ENCODE peak calls at places on chromosomes 16 and 17, in seven cellular contexts. P, J, D, M, W, T and Z are unnamed samples.
A peak's percentile ranks its signal among the peaks of the same experiment; 100 is the strongest.

GRCh38 chr16:66926171-66926570 is 836 bp upstream of the RRAD start:
- DNase-seq in P (no peak), J (no peak), D (no peak), M (peak; percentile 65), W (no peak), T (no peak), Z (no peak)

GRCh38 chr17:339193-340061 is 13.2 kb downstream of the RPH3AL start:
- DNase-seq in P (peak; percentile 35), J (no peak), D (no peak), M (no peak), W (no peak), T (no peak), Z (no peak)

GRCh38 chr16:17275076-17275732 is 195.6 kb downstream of the XYLT1 start:
- DNase-seq in P (no peak), J (no peak), D (no peak), M (no peak), W (no peak), T (peak; percentile 23), Z (no peak)

GRCh38 chr17:81804559-81805399 is 829 bp downstream of the GCGR start:
- DNase-seq in P (peak; percentile 61), J (no peak), D (no peak), M (no peak), W (no peak), T (no peak), Z (no peak)

GRCh38 chr16:14629612-14629918 is 495 bp downstream of the PARN start:
- DNase-seq in P (peak; percentile 63), J (no peak), D (no peak), M (no peak), W (no peak), T (no peak), Z (no peak)

GRCh38 chr17:50572541-50572940 is 12.0 kb downstream of the CACNA1G start:
- DNase-seq in P (no peak), J (no peak), D (no peak), M (no peak), W (no peak), T (no peak), Z (no peak)

GRCh38 chr16:81607006-81607405 is 162.4 kb downstream of the CMIP start:
- DNase-seq in P (no peak), J (no peak), D (no peak), M (no peak), W (no peak), T (no peak), Z (no peak)

GRCh38 chr17:78474631-78475146 is 96.2 kb downstream of the PGS1 start:
- DNase-seq in P (no peak), J (peak; percentile 66), D (no peak), M (no peak), W (no peak), T (peak; percentile 94), Z (no peak)

GRCh38 chr17:13182854-13183253 is 165.0 kb upstream of the ELAC2 start:
- DNase-seq in P (peak; percentile 21), J (no peak), D (no peak), M (no peak), W (no peak), T (no peak), Z (peak; percentile 34)

GRCh38 chr16:75385507-75386152 is 47.7 kb downstream of the CFDP1 start:
- DNase-seq in P (peak; percentile 79), J (peak; percentile 55), D (peak; percentile 94), M (no peak), W (peak; percentile 79), T (peak; percentile 81), Z (peak; percentile 63)

GRCh38 chr17:29592850-29593545 is at the start of gene ANKRD13B:
- DNase-seq in P (peak; percentile 83), J (no peak), D (no peak), M (peak; percentile 82), W (no peak), T (peak; percentile 55), Z (no peak)

GRCh38 chr17:4958102-4958501 is 7.2 kb downstream of the ENO3 start:
- DNase-seq in P (no peak), J (no peak), D (no peak), M (no peak), W (no peak), T (no peak), Z (no peak)

GRCh38 chr16:66549284-66550131 is at the start of gene TK2:
- DNase-seq in P (peak; percentile 84), J (no peak), D (peak; percentile 83), M (peak; percentile 38), W (peak; percentile 43), T (peak; percentile 47), Z (no peak)

GRCh38 chr16:4624827-4625616 is 396 bp downstream of the MGRN1 start:
- DNase-seq in P (peak; percentile 86), J (peak; percentile 59), D (peak; percentile 75), M (peak; percentile 72), W (peak; percentile 8), T (peak; percentile 91), Z (no peak)

GRCh38 chr16:57185446-57185944 is 344 bp downstream of the PSME3IP1 start:
- DNase-seq in P (peak; percentile 57), J (no peak), D (peak; percentile 69), M (peak; percentile 55), W (no peak), T (no peak), Z (no peak)

GRCh38 chr17:18951941-18952842 is at the start of gene SLC5A10:
- DNase-seq in P (peak; percentile 64), J (no peak), D (no peak), M (no peak), W (no peak), T (no peak), Z (no peak)

DNA sequence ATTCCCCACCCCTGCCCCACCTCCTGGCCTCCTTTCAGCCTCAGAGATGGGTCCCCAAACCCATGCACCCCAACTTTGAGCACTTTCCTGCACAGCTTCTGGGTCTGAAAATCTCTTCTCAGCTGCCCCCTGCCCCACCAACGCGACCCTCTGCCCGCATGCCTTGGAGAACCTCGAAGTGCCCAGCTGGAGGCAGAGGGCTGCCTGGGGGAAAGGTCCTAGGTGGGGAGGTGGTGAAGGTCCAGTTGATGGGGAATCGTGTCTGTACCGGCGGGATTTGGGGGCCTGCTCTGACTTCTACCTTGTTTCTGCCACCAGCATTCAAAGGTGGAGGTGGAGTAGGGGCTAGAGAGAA is 1.3 kb downstream of the NKD1 start:
- DNase-seq in P (no peak), J (no peak), D (no peak), M (no peak), W (no peak), T (no peak), Z (no peak)
- H3K4me3 ChIP-seq in P (peak overlapping the region; percentile 68), J (no peak overlapping the region), D (no peak overlapping the region), M (no peak overlapping the region), W (no peak overlapping the region), T (no peak overlapping the region), Z (no peak overlapping the region)

GRCh38 chr17:65177901-65178300 is 40.7 kb downstream of the RGS9 start:
- DNase-seq in P (no peak), J (no peak), D (peak; percentile 59), M (no peak), W (no peak), T (peak; percentile 37), Z (no peak)

GRCh38 chr17:65176646-65177409 is 39.7 kb downstream of the RGS9 start:
- DNase-seq in P (no peak), J (no peak), D (no peak), M (no peak), W (no peak), T (no peak), Z (no peak)

GRCh38 chr17:65174974-65175373 is 37.8 kb downstream of the RGS9 start:
- DNase-seq in P (no peak), J (no peak), D (no peak), M (no peak), W (no peak), T (no peak), Z (no peak)

GRCh38 chr17:65173951-65174683 is 36.9 kb downstream of the RGS9 start:
- DNase-seq in P (no peak), J (no peak), D (no peak), M (no peak), W (no peak), T (no peak), Z (no peak)

DNA sequence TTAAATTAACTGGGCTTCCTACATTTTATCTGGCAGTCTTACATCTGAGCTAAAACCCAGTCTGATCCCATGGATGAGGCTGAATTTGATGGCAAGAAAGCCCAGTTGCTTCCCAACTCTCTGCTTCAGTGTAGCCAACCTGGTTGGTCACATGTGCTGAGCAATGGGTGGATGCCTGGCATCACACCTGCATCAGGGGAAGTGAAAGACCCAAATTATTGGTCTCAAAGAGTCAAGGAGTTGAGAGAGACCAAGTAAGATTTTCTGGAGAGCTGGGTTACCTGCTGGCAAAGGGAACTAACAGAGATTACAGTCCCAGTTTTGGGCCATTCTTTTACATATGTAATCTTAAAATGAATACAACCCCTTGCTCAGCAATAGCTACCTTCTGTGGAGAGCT is 38.8 kb downstream of the RGS9 start:
- DNase-seq in P (no peak), J (no peak), D (no peak), M (no peak), W (no peak), T (peak; percentile 18), Z (no peak)
- TF ChIP-seq CTCF in P (no peak), J (no peak), D (no peak), M (no peak), W (no peak), T (no peak), Z (no peak)

DNA sequence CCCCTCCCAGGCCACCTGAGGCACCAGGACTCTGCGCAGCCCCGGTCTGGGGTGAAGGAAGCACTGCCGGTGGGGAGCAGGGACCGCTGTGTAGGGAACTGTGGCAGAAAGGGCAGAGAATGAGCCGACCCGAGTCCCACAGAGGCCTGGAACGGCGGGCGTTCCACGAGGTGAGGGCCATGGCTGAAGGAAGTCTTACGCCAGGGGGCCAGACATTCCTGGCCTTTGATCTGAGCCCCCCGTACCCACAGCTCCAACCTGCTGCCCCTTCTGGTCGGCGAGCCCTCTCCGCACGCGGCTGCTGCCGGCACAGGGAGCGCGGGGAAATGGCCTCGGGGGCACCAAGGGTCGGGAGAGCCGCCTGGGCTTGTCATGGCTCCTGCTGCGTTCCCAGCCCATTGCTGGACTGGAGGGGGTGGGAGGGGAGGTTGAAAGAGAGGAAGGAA is 1.4 kb upstream of the WNT3 start:
- DNase-seq in P (peak; percentile 50), J (no peak), D (no peak), M (no peak), W (no peak), T (no peak), Z (no peak)
- H3K4me3 ChIP-seq in P (peak overlapping the region; percentile 79), J (no peak overlapping the region), D (no peak overlapping the region), M (no peak overlapping the region), W (no peak overlapping the region), T (no peak overlapping the region), Z (no peak overlapping the region)

GRCh38 chr17:37754363-37754762 is 9.5 kb upstream of the HNF1B start:
- DNase-seq in P (no peak), J (no peak), D (no peak), M (no peak), W (no peak), T (no peak), Z (no peak)
- TF ChIP-seq CTCF in P (no peak), J (no peak), D (no peak), M (no peak), W (no peak), T (no peak), Z (no peak)

GRCh38 chr16:3170440-3171180 is 17.4 kb upstream of the OR1F1 start:
- DNase-seq in P (peak; percentile 87), J (no peak), D (no peak), M (no peak), W (no peak), T (peak; percentile 42), Z (no peak)
- H3K4me3 ChIP-seq in P (peak overlapping the region; percentile 89), J (no peak overlapping the region), D (no peak overlapping the region), M (no peak overlapping the region), W (peak overlapping the region; percentile 17), T (peak overlapping the region; percentile 28), Z (no peak overlapping the region)